ENCODE peak calls at places on chromosomes 1 and 21, in nine cellular contexts. One of them, this sample, is unnamed.

GRCh38 chr1:170583186-170583585 is 51.2 kb downstream of the GORAB start:
- DNase-seq in lower leg skin: no peak
- DNase-seq in heart left ventricle: no peak
- DNase-seq in RWPE1: no peak
- DNase-seq in fibroblast of lung: no peak
- DNase-seq in WERI-Rb-1: no peak
- DNase-seq in choroid plexus epithelial cell: no peak
- DNase-seq in endothelial cell: no peak
- DNase-seq in neural crest cell: no peak
- DNase-seq in this sample: no peak

GRCh38 chr21:22476214-22476613 is 1478.0 kb downstream of the NCAM2 start:
- DNase-seq in lower leg skin: no peak
- DNase-seq in heart left ventricle: no peak
- DNase-seq in RWPE1: no peak
- DNase-seq in fibroblast of lung: no peak
- DNase-seq in WERI-Rb-1: no peak
- DNase-seq in choroid plexus epithelial cell: no peak
- DNase-seq in endothelial cell: no peak
- DNase-seq in neural crest cell: no peak
- DNase-seq in this sample: no peak

GRCh38 chr1:92953491-92953890 is 7.8 kb downstream of the DIPK1A start:
- DNase-seq in lower leg skin: no peak
- DNase-seq in heart left ventricle: no peak
- DNase-seq in RWPE1: no peak
- DNase-seq in fibroblast of lung: no peak
- DNase-seq in WERI-Rb-1: no peak
- DNase-seq in choroid plexus epithelial cell: no peak
- DNase-seq in endothelial cell: no peak
- DNase-seq in neural crest cell: no peak
- DNase-seq in this sample: no peak

GRCh38 chr1:206929509-206929908 is 7.8 kb upstream of the FCMR start:
- DNase-seq in lower leg skin: no peak
- DNase-seq in heart left ventricle: no peak
- DNase-seq in RWPE1: no peak
- DNase-seq in fibroblast of lung: no peak
- DNase-seq in WERI-Rb-1: no peak
- DNase-seq in choroid plexus epithelial cell: no peak
- DNase-seq in endothelial cell: no peak
- DNase-seq in neural crest cell: no peak
- DNase-seq in this sample: no peak

GRCh38 chr1:225863167-225863566 is 19.0 kb downstream of the TMEM63A start:
- DNase-seq in lower leg skin: no peak
- DNase-seq in heart left ventricle: no peak
- DNase-seq in RWPE1: no peak
- DNase-seq in fibroblast of lung: peak; percentile 49
- DNase-seq in WERI-Rb-1: no peak
- DNase-seq in choroid plexus epithelial cell: no peak
- DNase-seq in endothelial cell: no peak
- DNase-seq in neural crest cell: no peak
- DNase-seq in this sample: peak; percentile 41

GRCh38 chr1:235246022-235246948 is 81.7 kb downstream of the ARID4B start:
- DNase-seq in lower leg skin: no peak
- DNase-seq in heart left ventricle: no peak
- DNase-seq in RWPE1: no peak
- DNase-seq in fibroblast of lung: no peak
- DNase-seq in WERI-Rb-1: no peak
- DNase-seq in choroid plexus epithelial cell: no peak
- DNase-seq in endothelial cell: no peak
- DNase-seq in neural crest cell: no peak
- DNase-seq in this sample: peak; percentile 27

GRCh38 chr1:86205741-86206140 is 49.2 kb upstream of the COL24A1 start:
- DNase-seq in lower leg skin: no peak
- DNase-seq in heart left ventricle: no peak
- DNase-seq in RWPE1: no peak
- DNase-seq in fibroblast of lung: no peak
- DNase-seq in WERI-Rb-1: no peak
- DNase-seq in choroid plexus epithelial cell: peak; percentile 14
- DNase-seq in endothelial cell: no peak
- DNase-seq in neural crest cell: no peak
- DNase-seq in this sample: peak; percentile 41

GRCh38 chr1:212315907-212316306 is 30.7 kb downstream of the PPP2R5A start:
- DNase-seq in lower leg skin: no peak
- DNase-seq in heart left ventricle: no peak
- DNase-seq in RWPE1: no peak
- DNase-seq in fibroblast of lung: peak; percentile 39
- DNase-seq in WERI-Rb-1: peak; percentile 39
- DNase-seq in choroid plexus epithelial cell: peak; percentile 52
- DNase-seq in endothelial cell: peak; percentile 5
- DNase-seq in neural crest cell: no peak
- DNase-seq in this sample: peak; percentile 56

GRCh38 chr1:110340207-110340468 is 961 bp downstream of the RBM15 start:
- DNase-seq in lower leg skin: peak; percentile 25
- DNase-seq in heart left ventricle: no peak
- DNase-seq in RWPE1: no peak
- DNase-seq in fibroblast of lung: no peak
- DNase-seq in WERI-Rb-1: peak; percentile 32
- DNase-seq in choroid plexus epithelial cell: no peak
- DNase-seq in endothelial cell: no peak
- DNase-seq in neural crest cell: no peak
- DNase-seq in this sample: no peak

GRCh38 chr1:35595684-35596083 is 22.6 kb downstream of the TFAP2E start:
- DNase-seq in lower leg skin: no peak
- DNase-seq in heart left ventricle: no peak
- DNase-seq in RWPE1: no peak
- DNase-seq in fibroblast of lung: no peak
- DNase-seq in WERI-Rb-1: no peak
- DNase-seq in choroid plexus epithelial cell: no peak
- DNase-seq in endothelial cell: no peak
- DNase-seq in neural crest cell: no peak
- DNase-seq in this sample: no peak

GRCh38 chr1:56627636-56628039 is 17.5 kb upstream of the PRKAA2 start:
- DNase-seq in lower leg skin: no peak
- DNase-seq in heart left ventricle: no peak
- DNase-seq in RWPE1: no peak
- DNase-seq in fibroblast of lung: peak; percentile 33
- DNase-seq in WERI-Rb-1: no peak
- DNase-seq in choroid plexus epithelial cell: peak; percentile 44
- DNase-seq in endothelial cell: no peak
- DNase-seq in neural crest cell: no peak
- DNase-seq in this sample: peak; percentile 56

GRCh38 chr1:207740224-207740623 is 11.6 kb upstream of the CD46 start:
- DNase-seq in lower leg skin: no peak
- DNase-seq in heart left ventricle: no peak
- DNase-seq in RWPE1: peak; percentile 11
- DNase-seq in fibroblast of lung: no peak
- DNase-seq in WERI-Rb-1: no peak
- DNase-seq in choroid plexus epithelial cell: no peak
- DNase-seq in endothelial cell: no peak
- DNase-seq in neural crest cell: no peak
- DNase-seq in this sample: no peak

GRCh38 chr1:11478571-11479374 is at the start of gene DISP3:
- DNase-seq in lower leg skin: no peak
- DNase-seq in heart left ventricle: peak; percentile 54
- DNase-seq in RWPE1: peak; percentile 92
- DNase-seq in fibroblast of lung: peak; percentile 36
- DNase-seq in WERI-Rb-1: peak; percentile 93
- DNase-seq in choroid plexus epithelial cell: peak; percentile 47
- DNase-seq in endothelial cell: peak; percentile 89
- DNase-seq in neural crest cell: peak; percentile 89
- DNase-seq in this sample: peak; percentile 48

GRCh38 chr1:145871994-145872411 is 13.1 kb upstream of the PIAS3 start:
- DNase-seq in lower leg skin: no peak
- DNase-seq in heart left ventricle: peak; percentile 36
- DNase-seq in RWPE1: no peak
- DNase-seq in fibroblast of lung: peak; percentile 57
- DNase-seq in WERI-Rb-1: no peak
- DNase-seq in choroid plexus epithelial cell: peak; percentile 61
- DNase-seq in endothelial cell: peak; percentile 28
- DNase-seq in neural crest cell: no peak
- DNase-seq in this sample: peak; percentile 46

GRCh38 chr1:194535369-194535768 is 1349.0 kb upstream of the B3GALT2 start:
- DNase-seq in lower leg skin: no peak
- DNase-seq in heart left ventricle: no peak
- DNase-seq in RWPE1: no peak
- DNase-seq in fibroblast of lung: no peak
- DNase-seq in WERI-Rb-1: no peak
- DNase-seq in choroid plexus epithelial cell: peak; percentile 1
- DNase-seq in endothelial cell: peak; percentile 69
- DNase-seq in neural crest cell: no peak
- DNase-seq in this sample: no peak

DNA sequence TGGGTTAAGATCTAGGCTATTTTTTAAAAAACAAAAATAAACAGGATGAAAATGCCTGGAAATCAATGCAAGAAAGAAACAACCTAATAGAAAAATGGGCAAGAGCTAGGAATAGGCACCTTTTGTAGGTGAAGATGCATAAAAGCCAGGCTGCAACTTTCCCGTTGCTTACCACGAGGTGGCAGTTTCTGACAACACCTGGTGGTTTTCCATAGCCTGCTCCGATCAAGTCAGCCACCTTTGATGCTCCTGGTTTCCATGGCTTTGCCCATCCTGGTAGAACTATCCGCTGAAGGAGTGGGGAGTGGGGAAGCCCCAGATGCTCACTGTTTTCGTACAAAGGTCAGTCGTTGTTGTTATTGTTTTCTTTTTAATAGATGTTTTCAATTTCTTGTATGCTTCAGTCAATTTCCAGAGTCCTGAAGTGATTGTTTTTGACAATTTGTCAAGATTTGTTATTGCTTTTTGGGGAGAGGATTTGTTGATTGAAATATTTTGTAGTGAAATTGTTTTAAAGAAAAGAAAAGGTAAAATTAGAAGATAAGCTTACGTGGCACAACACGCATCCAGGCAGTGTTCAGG is 24.1 kb downstream of the UBE2Q1 start:
- DNase-seq in lower leg skin: no peak
- DNase-seq in heart left ventricle: no peak
- DNase-seq in RWPE1: peak; percentile 77
- DNase-seq in fibroblast of lung: peak; percentile 20
- DNase-seq in WERI-Rb-1: peak; percentile 86
- DNase-seq in choroid plexus epithelial cell: peak; percentile 54
- DNase-seq in endothelial cell: peak; percentile 25
- DNase-seq in neural crest cell: no peak
- DNase-seq in this sample: peak; percentile 38
- TF ChIP-seq CTCF in lower leg skin: no peak
- TF ChIP-seq CTCF in heart left ventricle: peak; percentile 40
- TF ChIP-seq CTCF in RWPE1: peak; percentile 76
- TF ChIP-seq CTCF in fibroblast of lung: no peak
- TF ChIP-seq CTCF in WERI-Rb-1: peak; percentile 99
- TF ChIP-seq CTCF in choroid plexus epithelial cell: peak; percentile 63
- TF ChIP-seq CTCF in endothelial cell: peak; percentile 46
- TF ChIP-seq CTCF in neural crest cell: peak; percentile 64
- TF ChIP-seq CTCF in this sample: peak; percentile 44

DNA sequence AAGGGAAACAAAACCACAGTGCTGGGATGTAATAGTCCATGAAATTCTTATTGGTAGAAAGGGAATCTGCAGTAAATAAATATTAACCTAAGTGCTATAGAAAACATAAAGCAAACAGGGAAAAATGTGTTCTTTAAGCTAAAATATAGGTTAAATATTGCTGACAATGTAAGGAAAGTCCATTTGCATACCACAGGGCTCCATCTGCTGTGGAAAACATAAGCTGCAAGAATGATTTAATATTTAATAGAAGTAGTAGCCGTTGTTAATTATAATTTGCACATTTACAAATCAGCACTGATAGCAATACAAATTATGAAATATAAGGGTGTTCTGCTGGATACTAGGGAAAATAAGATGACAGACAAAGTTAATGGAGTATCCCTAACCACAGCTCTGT is 444.9 kb upstream of the PKN2 start:
- DNase-seq in lower leg skin: no peak
- DNase-seq in heart left ventricle: no peak
- DNase-seq in RWPE1: no peak
- DNase-seq in fibroblast of lung: no peak
- DNase-seq in WERI-Rb-1: no peak
- DNase-seq in choroid plexus epithelial cell: no peak
- DNase-seq in endothelial cell: no peak
- DNase-seq in neural crest cell: no peak
- DNase-seq in this sample: no peak
- TF ChIP-seq CTCF in lower leg skin: no peak
- TF ChIP-seq CTCF in heart left ventricle: no peak
- TF ChIP-seq CTCF in RWPE1: no peak
- TF ChIP-seq CTCF in fibroblast of lung: no peak
- TF ChIP-seq CTCF in WERI-Rb-1: no peak
- TF ChIP-seq CTCF in choroid plexus epithelial cell: no peak
- TF ChIP-seq CTCF in endothelial cell: no peak
- TF ChIP-seq CTCF in neural crest cell: no peak
- TF ChIP-seq CTCF in this sample: no peak

GRCh38 chr1:224107282-224107625 is 6.7 kb upstream of the FBXO28 start:
- DNase-seq in lower leg skin: no peak
- DNase-seq in heart left ventricle: no peak
- DNase-seq in RWPE1: no peak
- DNase-seq in fibroblast of lung: no peak
- DNase-seq in WERI-Rb-1: no peak
- DNase-seq in choroid plexus epithelial cell: no peak
- DNase-seq in endothelial cell: no peak
- DNase-seq in neural crest cell: no peak
- DNase-seq in this sample: no peak

GRCh38 chr1:224109981-224110380 is 3.9 kb upstream of the FBXO28 start:
- DNase-seq in lower leg skin: no peak
- DNase-seq in heart left ventricle: no peak
- DNase-seq in RWPE1: no peak
- DNase-seq in fibroblast of lung: no peak
- DNase-seq in WERI-Rb-1: no peak
- DNase-seq in choroid plexus epithelial cell: no peak
- DNase-seq in endothelial cell: no peak
- DNase-seq in neural crest cell: no peak
- DNase-seq in this sample: no peak

GRCh38 chr1:224108991-224109390 is 4.9 kb upstream of the FBXO28 start:
- DNase-seq in lower leg skin: no peak
- DNase-seq in heart left ventricle: no peak
- DNase-seq in RWPE1: no peak
- DNase-seq in fibroblast of lung: no peak
- DNase-seq in WERI-Rb-1: no peak
- DNase-seq in choroid plexus epithelial cell: no peak
- DNase-seq in endothelial cell: no peak
- DNase-seq in neural crest cell: no peak
- DNase-seq in this sample: no peak

GRCh38 chr1:224106568-224107281 is 7.2 kb upstream of the FBXO28 start:
- DNase-seq in lower leg skin: peak; percentile 22
- DNase-seq in heart left ventricle: no peak
- DNase-seq in RWPE1: peak; percentile 52
- DNase-seq in fibroblast of lung: peak; percentile 56
- DNase-seq in WERI-Rb-1: peak; percentile 26
- DNase-seq in choroid plexus epithelial cell: peak; percentile 77
- DNase-seq in endothelial cell: peak; percentile 11
- DNase-seq in neural crest cell: no peak
- DNase-seq in this sample: peak; percentile 59
- TF ChIP-seq CTCF in lower leg skin: no peak
- TF ChIP-seq CTCF in heart left ventricle: no peak
- TF ChIP-seq CTCF in RWPE1: peak; percentile 34
- TF ChIP-seq CTCF in fibroblast of lung: peak; percentile 26
- TF ChIP-seq CTCF in WERI-Rb-1: peak; percentile 44
- TF ChIP-seq CTCF in choroid plexus epithelial cell: peak; percentile 75
- TF ChIP-seq CTCF in endothelial cell: no peak
- TF ChIP-seq CTCF in neural crest cell: peak; percentile 57
- TF ChIP-seq CTCF in this sample: peak; percentile 67

DNA sequence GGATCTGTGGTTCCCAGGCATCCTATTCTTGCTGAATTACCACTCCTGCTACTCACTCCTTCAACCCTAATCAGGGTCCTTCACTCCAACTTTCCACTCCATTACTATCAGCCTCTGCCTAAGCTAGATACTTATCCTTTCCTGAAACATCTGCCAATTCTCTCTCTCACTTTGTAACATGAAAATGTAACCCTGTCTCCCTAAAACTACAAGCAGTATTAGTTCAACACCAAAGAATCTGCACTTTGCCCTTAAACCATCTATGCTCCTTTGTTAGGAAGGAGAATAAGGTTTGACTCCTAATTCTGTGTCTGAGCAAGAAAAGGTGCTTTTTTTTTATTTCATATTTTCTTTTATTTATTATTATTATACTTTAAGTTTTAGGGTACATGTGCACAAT is 15.5 kb upstream of the CXADR start:
- DNase-seq in lower leg skin: no peak
- DNase-seq in heart left ventricle: no peak
- DNase-seq in RWPE1: no peak
- DNase-seq in fibroblast of lung: no peak
- DNase-seq in WERI-Rb-1: no peak
- DNase-seq in choroid plexus epithelial cell: peak; percentile 35
- DNase-seq in endothelial cell: no peak
- DNase-seq in neural crest cell: no peak
- DNase-seq in this sample: no peak
- TF ChIP-seq CTCF in lower leg skin: no peak
- TF ChIP-seq CTCF in heart left ventricle: no peak
- TF ChIP-seq CTCF in RWPE1: no peak
- TF ChIP-seq CTCF in fibroblast of lung: no peak
- TF ChIP-seq CTCF in WERI-Rb-1: no peak
- TF ChIP-seq CTCF in choroid plexus epithelial cell: no peak
- TF ChIP-seq CTCF in endothelial cell: no peak
- TF ChIP-seq CTCF in neural crest cell: no peak
- TF ChIP-seq CTCF in this sample: no peak